ENCODE peak calls at places on chromosomes 13 and 19, in ten cellular contexts. C is memory B cell; U is NCI-H1105; R is thoracic aorta; W is activated CD4-positive, alpha-beta T cell treated with anti-CD3 and anti-CD28 coated beads, Interleukin-2, amount 10 ng/mL, durations not matched to agents 7 days and 5 days; I is NCI-H146; K is stimulated activated CD4-positive, alpha-beta T cell treated with anti-CD3 and anti-CD28 coated beads, Interleukin-1b, Interleukin-23, amount 100 ng/mL, for 1 hour; V is hepatic stellate cell; S is activated CD4-positive, alpha-beta memory T cell treated with anti-CD3 and anti-CD28 coated beads, Interleukin-2, amount 10 ng/mL, durations not matched to agents 7 days and 5 days; G is iPS-NIHi11. A is an unnamed sample.

GRCh38 chr19:29672933-29673336 is 7.7 kb downstream of the PLEKHF1 start:
- DNase-seq in C (peak), U (no peak), R (no peak), W (peak), I (no peak), K (peak), V (no peak), S (peak), G (no peak), A (peak)

GRCh38 chr13:112374271-112374670 is 1.9 kb upstream of the SPACA7 start:
- DNase-seq in C (no peak), U (no peak), R (no peak), W (no peak), I (no peak), K (no peak), V (no peak), S (no peak), G (no peak), A (no peak)

GRCh38 chr13:40152145-40152544 is 496.7 kb downstream of the COG6 start:
- DNase-seq in C (no peak), U (no peak), R (peak), W (no peak), I (no peak), K (no peak), V (peak), S (no peak), G (peak), A (peak)

GRCh38 chr13:21546372-21546771 is 57.6 kb downstream of the MICU2 start:
- DNase-seq in C (no peak), U (no peak), R (no peak), W (no peak), I (no peak), K (no peak), V (no peak), S (no peak), G (no peak), A (no peak)

GRCh38 chr19:46021531-46022041 is 1.3 kb downstream of the PGLYRP1 start:
- DNase-seq in C (no peak), U (no peak), R (no peak), W (no peak), I (no peak), K (no peak), V (no peak), S (no peak), G (peak), A (no peak)

GRCh38 chr13:31631071-31631470 is 108.3 kb upstream of the RXFP2 start:
- DNase-seq in C (no peak), U (no peak), R (no peak), W (no peak), I (no peak), K (no peak), V (no peak), S (no peak), G (peak), A (no peak)

GRCh38 chr19:47623921-47624391 is 15.0 kb downstream of the BICRA start:
- DNase-seq in C (no peak), U (no peak), R (no peak), W (no peak), I (no peak), K (no peak), V (no peak), S (no peak), G (no peak), A (no peak)

GRCh38 chr19:9966448-9966847 is 30.1 kb upstream of the OLFM2 start:
- DNase-seq in C (no peak), U (no peak), R (no peak), W (no peak), I (no peak), K (no peak), V (no peak), S (no peak), G (peak), A (no peak)

GRCh38 chr19:46629546-46630025 is 4.7 kb upstream of the PTGIR start:
- DNase-seq in C (no peak), U (no peak), R (no peak), W (no peak), I (no peak), K (no peak), V (no peak), S (no peak), G (no peak), A (no peak)

GRCh38 chr19:37946132-37946531 is 39.1 kb downstream of the SIPA1L3 start:
- DNase-seq in C (no peak), U (no peak), R (no peak), W (no peak), I (no peak), K (no peak), V (no peak), S (no peak), G (no peak), A (no peak)

GRCh38 chr13:100363351-100363750 is 225.2 kb downstream of the GGACT start:
- DNase-seq in C (no peak), U (no peak), R (no peak), W (no peak), I (peak), K (no peak), V (peak), S (no peak), G (no peak), A (peak)

GRCh38 chr13:88761145-88761544 is 1090.0 kb downstream of the SLITRK5 start:
- DNase-seq in C (no peak), U (no peak), R (no peak), W (no peak), I (peak), K (no peak), V (no peak), S (no peak), G (no peak), A (no peak)

GRCh38 chr19:46674416-46675178 is 13.6 kb upstream of the DACT3 start:
- DNase-seq in C (no peak), U (no peak), R (no peak), W (no peak), I (peak), K (no peak), V (peak), S (no peak), G (peak), A (peak)